ENCODE peak calls at places on chromosomes 7 and 10, in four cellular contexts. V, E, S and F are unnamed samples.

GRCh38 chr7:137440434-137440830 is 96.9 kb upstream of the PTN start:
- DNase-seq in V (peak), E (no peak), S (no peak), F (no peak)

GRCh38 chr7:29980151-29980550 is 9.4 kb downstream of the SCRN1 start:
- DNase-seq in V (no peak), E (no peak), S (no peak), F (no peak)

GRCh38 chr7:97346349-97346748 is 228.9 kb downstream of the SDHAF3 start:
- DNase-seq in V (no peak), E (no peak), S (no peak), F (no peak)

GRCh38 chr7:111077001-111077400 is 13.9 kb upstream of the LRRN3 start:
- DNase-seq in V (no peak), E (no peak), S (no peak), F (no peak)

GRCh38 chr10:103047381-103047780 is 129.3 kb downstream of the CNNM2 start:
- DNase-seq in V (no peak), E (no peak), S (no peak), F (no peak)

GRCh38 chr7:148473694-148474222 is 116.8 kb upstream of the C7orf33 start:
- DNase-seq in V (no peak), E (no peak), S (no peak), F (no peak)

GRCh38 chr7:22697897-22698645 is 28.9 kb upstream of the IL6 start:
- DNase-seq in V (no peak), E (no peak), S (no peak), F (no peak)

GRCh38 chr7:13778967-13779366 is 210.5 kb downstream of the ETV1 start:
- DNase-seq in V (peak), E (no peak), S (no peak), F (peak)

GRCh38 chr7:28858206-28858605 is 99.9 kb downstream of the TRIL start:
- DNase-seq in V (peak), E (no peak), S (no peak), F (no peak)

GRCh38 chr10:89301231-89301630 is 615 bp upstream of the IFIT2 start:
- DNase-seq in V (peak), E (peak), S (no peak), F (peak)

GRCh38 chr7:2468227-2468626 is 8.0 kb downstream of the GRIFIN start:
- DNase-seq in V (no peak), E (no peak), S (no peak), F (no peak)